ENCODE peak calls at places on chromosomes 12 and 14, in ten cellular contexts. D is osteocyte, O is HTR-8/SVneo, G is GM04503, W is mesothelial cell of epicardium, A is LoVo, J is fibroblast of pulmonary artery, M is nucleus accumbens, H is gastrocnemius medialis, P is Ammon's horn. Y is an unnamed sample.

GRCh38 chr12:111056618-111057521 is 136.5 kb upstream of the MYL2 start:
- DNase-seq in W (no peak), P (no peak), J (no peak), G (no peak), O (no peak), M (no peak), H (no peak), A (no peak), D (no peak), Y (peak)

GRCh38 chr12:114733919-114734318 is 49.9 kb upstream of the TBX3 start:
- DNase-seq in G (no peak), J (no peak), D (no peak), O (no peak), W (no peak), A (peak), M (no peak), P (no peak), H (no peak), Y (no peak)

GRCh38 chr14:100336618-100337530 is 13.7 kb downstream of the SLC25A47 start:
- DNase-seq in W (peak), A (no peak), P (no peak), H (peak), D (no peak), G (no peak), M (no peak), O (no peak), J (no peak), Y (no peak)

GRCh38 chr14:39229222-39229543 is 4.5 kb upstream of the MIA2 start:
- DNase-seq in J (no peak), M (no peak), A (no peak), H (no peak), O (no peak), D (no peak), P (no peak), W (no peak), G (peak), Y (peak)

GRCh38 chr12:20624718-20625117 is 70.4 kb upstream of the SLCO1C1 start:
- DNase-seq in P (no peak), O (no peak), H (no peak), J (peak), A (no peak), M (no peak), D (no peak), W (no peak), G (no peak), Y (no peak)

GRCh38 chr14:103085106-103086091 is 1.4 kb downstream of the LBHD2 start:
- DNase-seq in D (no peak), A (no peak), W (no peak), H (no peak), O (no peak), M (no peak), G (no peak), P (no peak), J (no peak), Y (no peak)

GRCh38 chr12:104090685-104091084 is 26.4 kb downstream of the HCFC2 start:
- DNase-seq in A (no peak), H (no peak), O (no peak), D (no peak), G (no peak), W (no peak), J (no peak), P (no peak), M (no peak), Y (no peak)

GRCh38 chr12:51705450-51705849 is 114.4 kb downstream of the SCN8A start:
- DNase-seq in J (peak), O (no peak), G (no peak), P (no peak), H (no peak), M (no peak), W (no peak), D (no peak), A (no peak), Y (no peak)

GRCh38 chr12:41188058-41188840 is at the start of gene PDZRN4:
- DNase-seq in H (peak), P (peak), D (no peak), J (no peak), A (no peak), G (no peak), O (no peak), M (no peak), W (peak), Y (no peak)

GRCh38 chr14:105866841-105867321 is 340.5 kb downstream of the TMEM121 start:
- DNase-seq in O (no peak), P (peak), G (no peak), M (no peak), H (peak), D (peak), J (no peak), W (peak), A (no peak), Y (no peak)

GRCh38 chr12:45224311-45224710 is 8.4 kb downstream of the ANO6 start:
- DNase-seq in J (no peak), D (no peak), G (no peak), W (no peak), A (no peak), H (no peak), O (no peak), P (no peak), M (no peak), Y (no peak)

GRCh38 chr12:57018906-57019305 is 2.6 kb upstream of the TAC3 start:
- DNase-seq in G (no peak), M (no peak), P (no peak), H (no peak), D (no peak), A (no peak), J (no peak), O (no peak), W (no peak), Y (no peak)

GRCh38 chr12:89701606-89702206 is 6.9 kb downstream of the ATP2B1 start:
- DNase-seq in M (no peak), G (no peak), W (no peak), A (no peak), H (no peak), O (no peak), P (no peak), D (no peak), J (no peak), Y (no peak)

GRCh38 chr14:20609215-20610001 is 18.2 kb upstream of the RNASE12 start:
- DNase-seq in W (peak), M (no peak), G (no peak), J (peak), D (no peak), P (peak), H (peak), A (peak), O (peak), Y (peak)

GRCh38 chr12:94046626-94047410 is 101.6 kb upstream of the PLXNC1 start:
- DNase-seq in J (peak), M (no peak), P (no peak), O (no peak), G (no peak), H (peak), A (no peak), W (no peak), D (no peak), Y (no peak)

GRCh38 chr14:95523818-95524448 is 7.5 kb upstream of the SYNE3 start:
- DNase-seq in O (no peak), D (no peak), G (no peak), A (peak), P (no peak), M (no peak), W (no peak), H (no peak), J (peak), Y (no peak)

GRCh38 chr12:118312578-118312977 is 60.1 kb downstream of the TAOK3 start:
- DNase-seq in P (no peak), W (no peak), M (no peak), D (no peak), O (no peak), J (no peak), G (no peak), A (no peak), H (no peak), Y (no peak)

GRCh38 chr14:103255555-103255954 is 78.5 kb upstream of the EIF5 start:
- DNase-seq in W (peak), A (no peak), M (no peak), H (no peak), P (no peak), O (no peak), G (no peak), D (no peak), J (no peak), Y (no peak)

GRCh38 chr14:82779301-82779700 is 1245.6 kb upstream of the SEL1L start:
- DNase-seq in M (no peak), P (no peak), O (no peak), W (no peak), D (no peak), G (no peak), H (no peak), A (no peak), J (no peak), Y (no peak)

GRCh38 chr12:90298289-90298948 is 589.8 kb upstream of the ATP2B1 start:
- DNase-seq in O (no peak), A (no peak), P (no peak), W (no peak), G (no peak), H (no peak), D (no peak), J (no peak), M (no peak), Y (no peak)

GRCh38 chr12:120211904-120212283 is 11.0 kb upstream of the RPLP0 start:
- DNase-seq in M (no peak), D (no peak), O (no peak), W (no peak), G (no peak), P (no peak), J (no peak), A (no peak), H (no peak), Y (no peak)

GRCh38 chr14:84298738-84299137 is 1231.2 kb upstream of the FLRT2 start:
- DNase-seq in A (no peak), J (no peak), H (no peak), O (no peak), W (no peak), P (no peak), G (no peak), M (no peak), D (no peak), Y (no peak)